ENCODE peak calls at places on chromosome 21, in eight cellular contexts. G, T, I, F, Z, L, M and P are unnamed samples.
A peak's percentile ranks its signal among the peaks of the same experiment; 100 is the strongest.

GRCh38 chr21:41953249-41953830 is 478 bp downstream of the C2CD2 start:
- DNase-seq in G (no peak), T (peak; percentile 35), I (no peak), F (no peak), Z (no peak), L (no peak), M (no peak), P (no peak)

GRCh38 chr21:36338975-36339374 is 19.0 kb downstream of the MORC3 start:
- DNase-seq in G (no peak), T (no peak), I (no peak), F (no peak), Z (no peak), L (no peak), M (no peak), P (no peak)

GRCh38 chr21:28761709-28762356 is 230.8 kb downstream of the LTN1 start:
- DNase-seq in G (no peak), T (no peak), I (peak; percentile 72), F (no peak), Z (no peak), L (no peak), M (no peak), P (no peak)

GRCh38 chr21:26597981-26598380 is 24.9 kb upstream of the CYYR1 start:
- DNase-seq in G (no peak), T (no peak), I (no peak), F (no peak), Z (no peak), L (no peak), M (no peak), P (no peak)

GRCh38 chr21:45855248-45855801 is 126.2 kb upstream of the COL6A1 start:
- DNase-seq in G (no peak), T (no peak), I (no peak), F (no peak), Z (no peak), L (no peak), M (no peak), P (no peak)

GRCh38 chr21:14850394-14850793 is 214.4 kb downstream of the NRIP1 start:
- DNase-seq in G (no peak), T (no peak), I (no peak), F (no peak), Z (no peak), L (no peak), M (no peak), P (no peak)

GRCh38 chr21:39097335-39097861 is 85.9 kb downstream of the PSMG1 start:
- DNase-seq in G (no peak), T (no peak), I (no peak), F (peak; percentile 24), Z (no peak), L (no peak), M (no peak), P (no peak)

GRCh38 chr21:44301093-44301492 is 1.2 kb downstream of the PFKL start:
- DNase-seq in G (no peak), T (no peak), I (no peak), F (no peak), Z (no peak), L (no peak), M (no peak), P (no peak)

GRCh38 chr21:25911730-25912401 is 177.1 kb downstream of the GABPA start:
- DNase-seq in G (no peak), T (no peak), I (no peak), F (peak; percentile 69), Z (peak; percentile 30), L (no peak), M (no peak), P (no peak)

GRCh38 chr21:37245151-37245550 is 22.0 kb downstream of the VPS26C start:
- DNase-seq in G (no peak), T (no peak), I (no peak), F (no peak), Z (no peak), L (no peak), M (no peak), P (no peak)

GRCh38 chr21:45993210-45994085 is 11.9 kb downstream of the COL6A1 start:
- DNase-seq in G (no peak), T (peak; percentile 44), I (no peak), F (no peak), Z (no peak), L (no peak), M (no peak), P (peak; percentile 1)

GRCh38 chr21:38533887-38534286 is 35.6 kb upstream of the ERG start:
- DNase-seq in G (no peak), T (no peak), I (no peak), F (no peak), Z (no peak), L (no peak), M (no peak), P (no peak)

GRCh38 chr21:43585924-43586411 is 73.3 kb downstream of the HSF2BP start:
- DNase-seq in G (no peak), T (peak; percentile 49), I (peak; percentile 98), F (peak; percentile 99), Z (no peak), L (peak; percentile 99), M (peak; percentile 100), P (no peak)

GRCh38 chr21:30613836-30614235 is at the start of gene KRTAP6-1:
- DNase-seq in G (no peak), T (no peak), I (no peak), F (no peak), Z (no peak), L (no peak), M (no peak), P (no peak)

GRCh38 chr21:42580793-42581201 is 67.1 kb downstream of the SLC37A1 start:
- DNase-seq in G (no peak), T (no peak), I (no peak), F (no peak), Z (no peak), L (no peak), M (no peak), P (no peak)

GRCh38 chr21:46021978-46022544 is 40.5 kb downstream of the COL6A1 start:
- DNase-seq in G (no peak), T (peak; percentile 73), I (no peak), F (no peak), Z (no peak), L (no peak), M (no peak), P (no peak)

GRCh38 chr21:46116846-46117585 is 19.1 kb downstream of the COL6A2 start:
- DNase-seq in G (no peak), T (peak; percentile 16), I (no peak), F (no peak), Z (no peak), L (no peak), M (peak; percentile 76), P (no peak)

GRCh38 chr21:46048926-46049889 is 48.7 kb upstream of the COL6A2 start:
- DNase-seq in G (peak; percentile 15), T (peak; percentile 98), I (peak; percentile 100), F (no peak), Z (peak; percentile 62), L (peak; percentile 46), M (peak; percentile 86), P (no peak)

GRCh38 chr21:40472026-40472425 is 374.9 kb downstream of the DSCAM start:
- DNase-seq in G (no peak), T (no peak), I (no peak), F (no peak), Z (no peak), L (no peak), M (no peak), P (no peak)

GRCh38 chr21:29302340-29302991 is 3.7 kb downstream of the BACH1 start:
- DNase-seq in G (no peak), T (no peak), I (no peak), F (no peak), Z (no peak), L (no peak), M (no peak), P (no peak)

GRCh38 chr21:16539041-16539440 is 809.3 kb downstream of the USP25 start:
- DNase-seq in G (no peak), T (no peak), I (no peak), F (no peak), Z (no peak), L (no peak), M (no peak), P (no peak)